ENCODE peak calls at places on chromosome 1, in five cellular contexts. V is Daoy, Y is neuronal stem cell, E is right cardiac atrium, H is pancreas. M is an unnamed sample.
A peak's percentile ranks its signal among the peaks of the same experiment; 100 is the strongest.

GRCh38 chr1:246787781-246788513 is 63.7 kb downstream of the SCCPDH start:
- DNase-seq in H (no peak), E (no peak), Y (no peak), V (no peak), M (no peak)

GRCh38 chr1:170864784-170865538 is 70.4 kb upstream of the MROH9 start:
- DNase-seq in Y (no peak), V (no peak), E (no peak), H (no peak), M (no peak)

GRCh38 chr1:115496904-115497527 is 144.8 kb upstream of the VANGL1 start:
- DNase-seq in H (no peak), E (no peak), V (peak; percentile 90), Y (no peak), M (no peak)

GRCh38 chr1:202376247-202376646 is 27.7 kb downstream of the PPP1R12B start:
- DNase-seq in H (no peak), V (no peak), Y (no peak), E (no peak), M (no peak)

GRCh38 chr1:26016258-26016943 is 5.2 kb upstream of the EXTL1 start:
- DNase-seq in H (no peak), V (no peak), Y (no peak), E (peak; percentile 18), M (no peak)

GRCh38 chr1:17122449-17123194 is 3.4 kb upstream of the PADI2 start:
- DNase-seq in E (no peak), Y (no peak), V (peak; percentile 38), H (no peak), M (no peak)

GRCh38 chr1:39124282-39124681 is 80.2 kb upstream of the MACF1 start:
- DNase-seq in H (no peak), Y (no peak), V (no peak), E (no peak), M (no peak)

GRCh38 chr1:159177273-159177907 is 6.0 kb downstream of the CADM3 start:
- DNase-seq in E (peak; percentile 64), Y (peak; percentile 89), V (peak; percentile 75), H (no peak), M (peak; percentile 77)

GRCh38 chr1:68347415-68347814 is 102.3 kb downstream of the RPE65 start:
- DNase-seq in E (peak; percentile 51), H (no peak), V (no peak), Y (no peak), M (no peak)

GRCh38 chr1:2044510-2045319 is 5.5 kb upstream of the PRKCZ start:
- DNase-seq in E (peak; percentile 90), H (peak; percentile 95), V (peak; percentile 76), Y (peak; percentile 72), M (peak; percentile 88)

GRCh38 chr1:181134543-181135461 is 46.3 kb downstream of the IER5 start:
- DNase-seq in H (no peak), V (no peak), E (peak; percentile 71), Y (no peak), M (no peak)

GRCh38 chr1:17676387-17677060 is 78.6 kb upstream of the ACTL8 start:
- DNase-seq in H (no peak), E (peak; percentile 33), V (no peak), Y (no peak), M (no peak)

GRCh38 chr1:115115521-115116161 is 26.3 kb upstream of the TSPAN2 start:
- DNase-seq in E (no peak), V (peak; percentile 70), Y (no peak), H (no peak), M (no peak)

GRCh38 chr1:209411491-209411929 is 172.0 kb upstream of the CAMK1G start:
- DNase-seq in E (no peak), H (no peak), V (no peak), Y (no peak), M (no peak)

GRCh38 chr1:84377480-84378095 is 20.7 kb upstream of the DNASE2B start:
- DNase-seq in E (no peak), H (no peak), V (peak; percentile 63), Y (no peak), M (no peak)

GRCh38 chr1:204294371-204294770 is 65.4 kb downstream of the PLEKHA6 start:
- DNase-seq in V (peak; percentile 88), H (no peak), E (peak; percentile 89), Y (no peak), M (no peak)

GRCh38 chr1:85406887-85407593 is 57.9 kb downstream of the DDAH1 start:
- DNase-seq in E (peak; percentile 35), Y (peak; percentile 18), V (peak; percentile 89), H (no peak), M (no peak)

GRCh38 chr1:117735045-117735992 is 129.5 kb downstream of the TENT5C start:
- DNase-seq in Y (no peak), H (no peak), E (no peak), V (peak; percentile 73), M (no peak)

GRCh38 chr1:77605246-77606026 is 77.0 kb downstream of the ZZZ3 start:
- DNase-seq in H (no peak), Y (no peak), E (peak; percentile 82), V (peak; percentile 76), M (no peak)

GRCh38 chr1:162906485-162906884 is 45.5 kb upstream of the CCDC190 start:
- DNase-seq in H (no peak), V (peak; percentile 71), Y (no peak), E (no peak), M (no peak)

GRCh38 chr1:205294175-205294913 is 27.2 kb downstream of the NUAK2 start:
- DNase-seq in Y (peak; percentile 86), E (no peak), V (peak; percentile 94), H (no peak), M (peak; percentile 71)

GRCh38 chr1:22861764-22862440 is 110.8 kb downstream of the LACTBL1 start:
- DNase-seq in Y (peak; percentile 35), E (peak; percentile 70), V (peak; percentile 67), H (peak; percentile 70), M (peak; percentile 68)

GRCh38 chr1:6700853-6701436 is 671 bp downstream of the DNAJC11 start:
- DNase-seq in Y (no peak), V (peak; percentile 15), E (no peak), H (no peak), M (no peak)

GRCh38 chr1:107061886-107062285 is 5.4 kb downstream of the PRMT6 start:
- DNase-seq in V (no peak), H (no peak), Y (no peak), E (no peak), M (no peak)

GRCh38 chr1:178133291-178133989 is 39.5 kb downstream of the RASAL2 start:
- DNase-seq in Y (no peak), H (no peak), E (no peak), V (no peak), M (no peak)

GRCh38 chr1:119007672-119008482 is 19.7 kb upstream of the TBX15 start:
- DNase-seq in Y (peak; percentile 23), H (no peak), V (no peak), E (no peak), M (peak; percentile 49)

GRCh38 chr1:151905070-151905442 is 4.3 kb downstream of the THEM4 start:
- DNase-seq in H (no peak), V (no peak), E (peak; percentile 61), Y (no peak), M (no peak)

GRCh38 chr1:98441281-98441680 is 220.2 kb upstream of the SNX7 start:
- DNase-seq in Y (no peak), V (no peak), H (no peak), E (no peak), M (no peak)

GRCh38 chr1:175792126-175792525 is 48.7 kb upstream of the TNR start:
- DNase-seq in H (no peak), Y (no peak), E (no peak), V (no peak), M (no peak)

GRCh38 chr1:198359024-198359653 is 181.3 kb downstream of the ATP6V1G3 start:
- DNase-seq in Y (no peak), V (no peak), H (no peak), E (no peak), M (no peak)

GRCh38 chr1:202952818-202953217 is 5.3 kb downstream of the ADIPOR1 start:
- DNase-seq in E (no peak), H (no peak), V (peak; percentile 11), Y (no peak), M (no peak)

GRCh38 chr1:248144513-248145198 is at the start of gene OR2M5:
- DNase-seq in H (no peak), E (no peak), Y (no peak), V (no peak), M (no peak)

GRCh38 chr1:25020851-25021585 is 90.9 kb upstream of the RUNX3 start:
- DNase-seq in V (no peak), E (peak; percentile 30), Y (no peak), H (no peak), M (no peak)

GRCh38 chr1:151545542-151545941 is 5.4 kb downstream of the TUFT1 start:
- DNase-seq in H (no peak), Y (no peak), V (no peak), E (no peak), M (no peak)

GRCh38 chr1:206803221-206803730 is 31.0 kb upstream of the IL10 start:
- DNase-seq in V (no peak), H (no peak), Y (no peak), E (no peak), M (no peak)

GRCh38 chr1:37034301-37035013 is at the start of gene GRIK3:
- DNase-seq in H (peak; percentile 65), Y (no peak), V (peak; percentile 37), E (no peak), M (peak; percentile 77)

GRCh38 chr1:40310983-40311642 is 6.0 kb downstream of the COL9A2 start:
- DNase-seq in Y (no peak), E (no peak), V (no peak), H (no peak), M (no peak)

M was measured in ecto neural progenitor cell.